ENCODE peak calls at places on chromosomes 1 and 21, in four cellular contexts. K, P, F and S are unnamed samples.

GRCh38 chr1:112618721-112619517 is at the start of gene ST7L:
- DNase-seq in K (peak), P (peak), F (peak), S (peak)

GRCh38 chr1:235357485-235358378 is 9.5 kb upstream of the TBCE start:
- DNase-seq in K (no peak), P (no peak), F (no peak), S (no peak)

GRCh38 chr1:31717341-31717740 is 13.5 kb upstream of the COL16A1 start:
- DNase-seq in K (no peak), P (no peak), F (peak), S (no peak)

GRCh38 chr21:46052703-46053651 is 44.9 kb upstream of the COL6A2 start:
- DNase-seq in K (peak), P (no peak), F (peak), S (no peak)

GRCh38 chr1:226407497-226408284 is at the start of gene PARP1:
- DNase-seq in K (no peak), P (peak), F (peak), S (peak)

GRCh38 chr1:71414229-71414628 is 333.4 kb upstream of the ZRANB2 start:
- DNase-seq in K (peak), P (no peak), F (no peak), S (no peak)

GRCh38 chr1:58346076-58346435 is 200.5 kb downstream of the OMA1 start:
- DNase-seq in K (no peak), P (no peak), F (no peak), S (no peak)

GRCh38 chr1:168057921-168058320 is 78.8 kb downstream of the GPR161 start:
- DNase-seq in K (no peak), P (no peak), F (no peak), S (no peak)

GRCh38 chr1:149936076-149936991 is at the start of gene MTMR11:
- DNase-seq in K (no peak), P (peak), F (peak), S (no peak)

GRCh38 chr1:9292361-9293240 is at the start of gene SPSB1:
- DNase-seq in K (no peak), P (peak), F (no peak), S (no peak)